ENCODE peak calls at places on chromosomes 6 and 20, in five cellular contexts. One of them, this sample, is unnamed.

GRCh38 chr20:53829706-53830521 is 236.3 kb upstream of the ZNF217 start:
- DNase-seq in heart right ventricle: no peak
- DNase-seq in nephron progenitor cell: no peak
- DNase-seq in foreskin fibroblast: peak; percentile 34
- DNase-seq in lower leg skin: no peak
- DNase-seq in this sample: no peak

GRCh38 chr6:37456126-37456525 is 23.1 kb downstream of the CMTR1 start:
- DNase-seq in heart right ventricle: no peak
- DNase-seq in nephron progenitor cell: no peak
- DNase-seq in foreskin fibroblast: peak; percentile 68
- DNase-seq in lower leg skin: peak; percentile 28
- DNase-seq in this sample: no peak

GRCh38 chr6:108966855-108967755 is 118.9 kb downstream of the ARMC2 start:
- DNase-seq in heart right ventricle: peak; percentile 50
- DNase-seq in nephron progenitor cell: peak; percentile 62
- DNase-seq in foreskin fibroblast: peak; percentile 57
- DNase-seq in lower leg skin: no peak
- DNase-seq in this sample: no peak

GRCh38 chr6:42556462-42556861 is 7.4 kb upstream of the UBR2 start:
- DNase-seq in heart right ventricle: no peak
- DNase-seq in nephron progenitor cell: no peak
- DNase-seq in foreskin fibroblast: no peak
- DNase-seq in lower leg skin: no peak
- DNase-seq in this sample: no peak

GRCh38 chr6:19812512-19813119 is 24.6 kb upstream of the ID4 start:
- DNase-seq in heart right ventricle: no peak
- DNase-seq in nephron progenitor cell: no peak
- DNase-seq in foreskin fibroblast: no peak
- DNase-seq in lower leg skin: no peak
- DNase-seq in this sample: no peak

GRCh38 chr6:132322398-132322797 is 78.9 kb downstream of the MOXD1 start:
- DNase-seq in heart right ventricle: no peak
- DNase-seq in nephron progenitor cell: no peak
- DNase-seq in foreskin fibroblast: peak; percentile 24
- DNase-seq in lower leg skin: no peak
- DNase-seq in this sample: no peak

GRCh38 chr6:113464959-113465358 is 392.2 kb upstream of the MARCKS start:
- DNase-seq in heart right ventricle: no peak
- DNase-seq in nephron progenitor cell: no peak
- DNase-seq in foreskin fibroblast: peak; percentile 89
- DNase-seq in lower leg skin: no peak
- DNase-seq in this sample: no peak

GRCh38 chr6:144661101-144661806 is 376.1 kb downstream of the UTRN start:
- DNase-seq in heart right ventricle: no peak
- DNase-seq in nephron progenitor cell: no peak
- DNase-seq in foreskin fibroblast: no peak
- DNase-seq in lower leg skin: no peak
- DNase-seq in this sample: no peak

GRCh38 chr6:11209941-11210340 is 22.5 kb downstream of the NEDD9 start:
- DNase-seq in heart right ventricle: no peak
- DNase-seq in nephron progenitor cell: no peak
- DNase-seq in foreskin fibroblast: no peak
- DNase-seq in lower leg skin: no peak
- DNase-seq in this sample: no peak

GRCh38 chr6:166566026-166567011 is 20.2 kb downstream of the RAMACL start:
- DNase-seq in heart right ventricle: no peak
- DNase-seq in nephron progenitor cell: no peak
- DNase-seq in foreskin fibroblast: no peak
- DNase-seq in lower leg skin: peak; percentile 67
- DNase-seq in this sample: no peak

GRCh38 chr6:67131827-67132226 is 1424.8 kb upstream of the EYS start:
- DNase-seq in heart right ventricle: no peak
- DNase-seq in nephron progenitor cell: no peak
- DNase-seq in foreskin fibroblast: no peak
- DNase-seq in lower leg skin: no peak
- DNase-seq in this sample: no peak

GRCh38 chr20:24761220-24762065 is 187.6 kb upstream of the CST7 start:
- DNase-seq in heart right ventricle: no peak
- DNase-seq in nephron progenitor cell: no peak
- DNase-seq in foreskin fibroblast: no peak
- DNase-seq in lower leg skin: peak; percentile 61
- DNase-seq in this sample: peak; percentile 34

GRCh38 chr20:4897600-4897999 is 103.7 kb downstream of the SLC23A2 start:
- DNase-seq in heart right ventricle: no peak
- DNase-seq in nephron progenitor cell: no peak
- DNase-seq in foreskin fibroblast: no peak
- DNase-seq in lower leg skin: no peak
- DNase-seq in this sample: no peak

GRCh38 chr20:17841751-17842191 is 126.8 kb downstream of the SNX5 start:
- DNase-seq in heart right ventricle: peak; percentile 44
- DNase-seq in nephron progenitor cell: no peak
- DNase-seq in foreskin fibroblast: no peak
- DNase-seq in lower leg skin: no peak
- DNase-seq in this sample: no peak

GRCh38 chr6:29737707-29738630 is 14.7 kb downstream of the HLA-F start:
- DNase-seq in heart right ventricle: peak; percentile 46
- DNase-seq in nephron progenitor cell: peak; percentile 70
- DNase-seq in foreskin fibroblast: peak; percentile 61
- DNase-seq in lower leg skin: peak; percentile 85
- DNase-seq in this sample: no peak

GRCh38 chr6:52284131-52284459 is 447 bp downstream of the MCM3 start:
- DNase-seq in heart right ventricle: no peak
- DNase-seq in nephron progenitor cell: peak; percentile 71
- DNase-seq in foreskin fibroblast: peak; percentile 9
- DNase-seq in lower leg skin: no peak
- DNase-seq in this sample: no peak

GRCh38 chr20:53795170-53795569 is 201.5 kb upstream of the ZNF217 start:
- DNase-seq in heart right ventricle: no peak
- DNase-seq in nephron progenitor cell: no peak
- DNase-seq in foreskin fibroblast: peak; percentile 26
- DNase-seq in lower leg skin: no peak
- DNase-seq in this sample: no peak

GRCh38 chr20:16293590-16293989 is 279.7 kb downstream of the KIF16B start:
- DNase-seq in heart right ventricle: no peak
- DNase-seq in nephron progenitor cell: no peak
- DNase-seq in foreskin fibroblast: no peak
- DNase-seq in lower leg skin: no peak
- DNase-seq in this sample: no peak

GRCh38 chr20:9276964-9277363 is 208.1 kb downstream of the PLCB4 start:
- DNase-seq in heart right ventricle: no peak
- DNase-seq in nephron progenitor cell: no peak
- DNase-seq in foreskin fibroblast: no peak
- DNase-seq in lower leg skin: no peak
- DNase-seq in this sample: no peak

GRCh38 chr20:26167499-26167898 is 470.8 kb upstream of the ZNF337 start:
- DNase-seq in heart right ventricle: no peak
- DNase-seq in nephron progenitor cell: no peak
- DNase-seq in foreskin fibroblast: peak; percentile 18
- DNase-seq in lower leg skin: no peak
- DNase-seq in this sample: no peak

GRCh38 chr6:26276841-26277648 is 88.0 kb upstream of the BTN3A2 start:
- DNase-seq in heart right ventricle: no peak
- DNase-seq in nephron progenitor cell: no peak
- DNase-seq in foreskin fibroblast: no peak
- DNase-seq in lower leg skin: no peak
- DNase-seq in this sample: no peak
- TF ChIP-seq CTCF in heart right ventricle: no peak
- TF ChIP-seq CTCF in nephron progenitor cell: no peak
- TF ChIP-seq CTCF in foreskin fibroblast: no peak
- TF ChIP-seq CTCF in lower leg skin: no peak
- TF ChIP-seq CTCF in this sample: no peak

GRCh38 chr6:13247627-13248026 is 80.7 kb downstream of the TBC1D7 start:
- DNase-seq in heart right ventricle: no peak
- DNase-seq in nephron progenitor cell: no peak
- DNase-seq in foreskin fibroblast: no peak
- DNase-seq in lower leg skin: peak; percentile 40
- DNase-seq in this sample: no peak
- TF ChIP-seq CTCF in heart right ventricle: no peak
- TF ChIP-seq CTCF in nephron progenitor cell: no peak
- TF ChIP-seq CTCF in foreskin fibroblast: no peak
- TF ChIP-seq CTCF in lower leg skin: no peak
- TF ChIP-seq CTCF in this sample: no peak

GRCh38 chr20:45456632-45457031 is 12.9 kb upstream of the WFDC2 start:
- DNase-seq in heart right ventricle: no peak
- DNase-seq in nephron progenitor cell: peak; percentile 22
- DNase-seq in foreskin fibroblast: no peak
- DNase-seq in lower leg skin: no peak
- DNase-seq in this sample: no peak
- TF ChIP-seq CTCF in heart right ventricle: no peak
- TF ChIP-seq CTCF in nephron progenitor cell: peak; percentile 39
- TF ChIP-seq CTCF in foreskin fibroblast: no peak
- TF ChIP-seq CTCF in lower leg skin: no peak
- TF ChIP-seq CTCF in this sample: peak; percentile 60

GRCh38 chr6:106639812-106640211 is 10.4 kb downstream of the QRSL1 start:
- DNase-seq in heart right ventricle: no peak
- DNase-seq in nephron progenitor cell: no peak
- DNase-seq in foreskin fibroblast: no peak
- DNase-seq in lower leg skin: no peak
- DNase-seq in this sample: no peak
- TF ChIP-seq CTCF in heart right ventricle: no peak
- TF ChIP-seq CTCF in nephron progenitor cell: no peak
- TF ChIP-seq CTCF in foreskin fibroblast: no peak
- TF ChIP-seq CTCF in lower leg skin: no peak
- TF ChIP-seq CTCF in this sample: no peak

DNA sequence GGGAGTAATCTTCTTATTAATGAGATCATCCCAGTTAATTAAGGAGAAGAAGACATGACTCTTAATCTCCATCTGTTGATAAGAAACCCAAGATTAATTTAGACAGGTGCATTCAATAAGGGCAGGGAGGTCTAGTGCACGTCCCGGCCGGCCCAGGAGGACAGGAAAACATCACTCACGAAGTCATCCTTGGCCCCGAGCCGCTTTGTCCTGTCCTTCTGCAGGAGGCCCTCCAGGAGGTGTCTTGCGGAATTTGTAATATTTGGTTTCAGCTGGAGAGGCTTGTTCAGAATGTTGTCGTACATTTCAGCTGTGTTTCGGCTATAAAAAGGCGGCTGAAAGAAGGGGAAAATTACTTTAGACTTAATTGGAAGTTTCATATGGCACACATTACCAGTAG is 118.4 kb upstream of the SLC2A12 start:
- DNase-seq in heart right ventricle: no peak
- DNase-seq in nephron progenitor cell: no peak
- DNase-seq in foreskin fibroblast: no peak
- DNase-seq in lower leg skin: no peak
- DNase-seq in this sample: no peak
- TF ChIP-seq CTCF in heart right ventricle: no peak
- TF ChIP-seq CTCF in nephron progenitor cell: no peak
- TF ChIP-seq CTCF in foreskin fibroblast: no peak
- TF ChIP-seq CTCF in lower leg skin: no peak
- TF ChIP-seq CTCF in this sample: no peak

GRCh38 chr20:62951896-62952372 is 575 bp upstream of the SLC17A9 start:
- DNase-seq in heart right ventricle: no peak
- DNase-seq in nephron progenitor cell: no peak
- DNase-seq in foreskin fibroblast: no peak
- DNase-seq in lower leg skin: no peak
- DNase-seq in this sample: no peak

GRCh38 chr20:62953167-62953838 is 794 bp downstream of the SLC17A9 start:
- DNase-seq in heart right ventricle: no peak
- DNase-seq in nephron progenitor cell: no peak
- DNase-seq in foreskin fibroblast: no peak
- DNase-seq in lower leg skin: no peak
- DNase-seq in this sample: no peak

GRCh38 chr20:62955519-62956386 is 3.2 kb downstream of the SLC17A9 start:
- DNase-seq in heart right ventricle: no peak
- DNase-seq in nephron progenitor cell: no peak
- DNase-seq in foreskin fibroblast: no peak
- DNase-seq in lower leg skin: no peak
- DNase-seq in this sample: peak; percentile 68

GRCh38 chr20:62952373-62953166 is at the start of gene SLC17A9:
- DNase-seq in heart right ventricle: peak; percentile 68
- DNase-seq in nephron progenitor cell: peak; percentile 50
- DNase-seq in foreskin fibroblast: peak; percentile 78
- DNase-seq in lower leg skin: peak; percentile 91
- DNase-seq in this sample: no peak

DNA sequence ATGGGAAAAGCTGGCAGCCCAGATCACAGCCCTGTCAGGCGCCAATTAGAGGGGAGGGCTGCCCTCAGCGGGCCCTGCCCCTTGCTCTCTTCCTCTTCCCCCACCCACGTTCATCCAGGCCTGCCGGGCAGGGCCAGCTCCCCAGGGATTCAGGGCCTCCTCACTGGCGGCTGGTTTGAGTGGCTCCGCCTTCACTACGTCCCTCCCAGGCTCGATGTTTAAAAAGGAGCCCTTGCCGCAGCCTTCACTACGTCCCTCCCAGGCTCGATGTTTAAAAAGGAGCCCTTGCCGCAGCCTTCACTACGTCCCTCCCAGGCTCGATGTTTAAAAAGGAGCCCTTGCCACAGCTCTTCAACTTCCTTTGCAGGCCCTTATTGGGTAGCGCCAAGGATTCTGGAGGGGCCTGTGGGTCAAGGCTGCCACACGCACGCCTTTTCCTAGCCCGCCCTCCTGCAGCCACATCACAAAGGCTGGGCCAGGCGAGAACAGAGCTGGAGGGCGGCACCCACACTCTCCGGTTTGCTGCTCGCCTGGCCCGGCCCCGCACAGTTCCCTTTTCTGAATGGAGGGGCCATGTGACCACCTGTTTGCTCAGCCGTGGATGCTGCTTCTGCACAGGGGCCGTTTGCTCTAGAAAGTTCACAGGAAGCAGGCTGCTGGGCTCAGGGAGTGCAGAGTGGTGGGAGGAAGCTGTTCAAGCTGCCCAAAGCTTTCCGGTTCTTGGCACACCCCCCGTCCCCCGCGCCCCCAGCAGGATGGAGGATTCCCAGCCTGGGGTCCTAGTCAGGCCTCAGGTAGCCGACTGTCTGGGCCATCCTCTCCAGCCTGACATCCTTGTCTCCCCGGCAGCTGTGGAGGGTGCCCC is 1.6 kb downstream of the SLC17A9 start:
- DNase-seq in heart right ventricle: peak; percentile 66
- DNase-seq in nephron progenitor cell: peak; percentile 71
- DNase-seq in foreskin fibroblast: peak; percentile 73
- DNase-seq in lower leg skin: peak; percentile 95
- DNase-seq in this sample: peak; percentile 75
- TF ChIP-seq CTCF in heart right ventricle: no peak
- TF ChIP-seq CTCF in nephron progenitor cell: no peak
- TF ChIP-seq CTCF in foreskin fibroblast: no peak
- TF ChIP-seq CTCF in lower leg skin: no peak
- TF ChIP-seq CTCF in this sample: no peak

This sample was measured in type B pancreatic cell.